ENCODE peak calls at places on chromosome 17, in eight cellular contexts. J is right atrium auricular region, C is retinal pigment epithelial cell, B is prostate gland, U is IMR-90, G is Panc1, F is suprapubic skin, D is colonic mucosa. S is an unnamed sample.
A peak's percentile ranks its signal among the peaks of the same experiment; 100 is the strongest.

GRCh38 chr17:65604070-65604469 is 42.6 kb upstream of the AXIN2 start:
- DNase-seq in J (no peak), C (no peak), B (no peak), U (peak; percentile 9), G (no peak), F (no peak), D (no peak), S (no peak)

GRCh38 chr17:71398706-71399620 is 721.9 kb upstream of the SOX9 start:
- DNase-seq in J (no peak), C (no peak), B (no peak), U (no peak), G (no peak), F (no peak), D (no peak), S (no peak)

GRCh38 chr17:47210105-47210504 is 957 bp downstream of the MYL4 start:
- DNase-seq in J (no peak), C (no peak), B (no peak), U (no peak), G (no peak), F (no peak), D (no peak), S (no peak)

GRCh38 chr17:72376486-72377345 is 255.9 kb downstream of the SOX9 start:
- DNase-seq in J (no peak), C (no peak), B (no peak), U (peak; percentile 48), G (no peak), F (no peak), D (no peak), S (no peak)

GRCh38 chr17:76076100-76076764 is 1.7 kb downstream of the GALR2 start:
- DNase-seq in J (no peak), C (no peak), B (no peak), U (no peak), G (no peak), F (no peak), D (no peak), S (no peak)

GRCh38 chr17:42653179-42654124 is 5.6 kb upstream of the TUBG2 start:
- DNase-seq in J (peak; percentile 72), C (no peak), B (peak; percentile 49), U (peak; percentile 54), G (no peak), F (peak; percentile 77), D (peak; percentile 54), S (no peak)

GRCh38 chr17:35627417-35627816 is 40.3 kb downstream of the AP2B1 start:
- DNase-seq in J (no peak), C (no peak), B (no peak), U (no peak), G (no peak), F (no peak), D (no peak), S (no peak)

GRCh38 chr17:35076874-35077273 is 13.4 kb upstream of the RFFL start:
- DNase-seq in J (no peak), C (no peak), B (no peak), U (no peak), G (no peak), F (no peak), D (no peak), S (no peak)

GRCh38 chr17:44872131-44872768 is 24.6 kb downstream of the HIGD1B start:
- DNase-seq in J (peak; percentile 68), C (no peak), B (no peak), U (no peak), G (no peak), F (no peak), D (no peak), S (no peak)

GRCh38 chr17:36068524-36068923 is 4.5 kb downstream of the CCL18 start:
- DNase-seq in J (no peak), C (no peak), B (no peak), U (no peak), G (no peak), F (no peak), D (no peak), S (no peak)

GRCh38 chr17:70420876-70421445 is 251.6 kb downstream of the KCNJ2 start:
- DNase-seq in J (no peak), C (no peak), B (no peak), U (no peak), G (no peak), F (no peak), D (no peak), S (peak; percentile 4)

GRCh38 chr17:73189417-73190099 is 3.3 kb upstream of the COG1 start:
- DNase-seq in J (no peak), C (no peak), B (peak; percentile 47), U (peak; percentile 76), G (peak; percentile 36), F (no peak), D (no peak), S (no peak)

GRCh38 chr17:73262676-73263642 is 1.3 kb upstream of the CPSF4L start:
- DNase-seq in J (no peak), C (no peak), B (peak; percentile 21), U (no peak), G (no peak), F (no peak), D (no peak), S (no peak)

GRCh38 chr17:75693500-75694481 is 26.7 kb downstream of the SAP30BP start:
- DNase-seq in J (no peak), C (peak; percentile 94), B (peak; percentile 97), U (peak; percentile 56), G (no peak), F (peak; percentile 93), D (no peak), S (no peak)

GRCh38 chr17:1412185-1413110 is 12.4 kb upstream of the YWHAE start:
- DNase-seq in J (no peak), C (no peak), B (no peak), U (no peak), G (no peak), F (no peak), D (no peak), S (no peak)

GRCh38 chr17:7223375-7223774 is 3.6 kb downstream of the ACADVL start:
- DNase-seq in J (no peak), C (no peak), B (no peak), U (no peak), G (no peak), F (no peak), D (no peak), S (no peak)

GRCh38 chr17:63848834-63849689 is 6.6 kb upstream of the SMARCD2 start:
- DNase-seq in J (peak; percentile 95), C (peak; percentile 69), B (peak; percentile 80), U (peak; percentile 80), G (peak; percentile 60), F (peak; percentile 95), D (peak; percentile 90), S (no peak)

GRCh38 chr17:6456321-6456720 is 12.1 kb downstream of the PIMREG start:
- DNase-seq in J (no peak), C (no peak), B (no peak), U (no peak), G (no peak), F (no peak), D (peak; percentile 40), S (no peak)

GRCh38 chr17:41792835-41793748 is 6.6 kb upstream of the JUP start:
- DNase-seq in J (peak; percentile 76), C (no peak), B (peak; percentile 61), U (peak; percentile 60), G (no peak), F (peak; percentile 76), D (peak; percentile 86), S (no peak)

GRCh38 chr17:48441231-48441711 is 11.3 kb upstream of the SKAP1 start:
- DNase-seq in J (no peak), C (no peak), B (no peak), U (no peak), G (no peak), F (no peak), D (no peak), S (no peak)

GRCh38 chr17:65389426-65389825 is 172.0 kb downstream of the AXIN2 start:
- DNase-seq in J (no peak), C (no peak), B (no peak), U (peak; percentile 20), G (no peak), F (no peak), D (no peak), S (no peak)

GRCh38 chr17:82019905-82020873 is 2.5 kb downstream of the CENPX start:
- DNase-seq in J (no peak), C (no peak), B (no peak), U (peak; percentile 21), G (no peak), F (no peak), D (peak; percentile 76), S (no peak)

GRCh38 chr17:76337413-76337777 is 16.3 kb downstream of the PRPSAP1 start:
- DNase-seq in J (no peak), C (no peak), B (no peak), U (peak; percentile 18), G (no peak), F (no peak), D (no peak), S (no peak)

GRCh38 chr17:15351925-15352324 is 10.5 kb upstream of the TEKT3 start:
- DNase-seq in J (peak; percentile 64), C (no peak), B (no peak), U (peak; percentile 88), G (no peak), F (no peak), D (peak; percentile 49), S (no peak)

GRCh38 chr17:5537251-5537650 is 47.1 kb downstream of the NLRP1 start:
- DNase-seq in J (no peak), C (no peak), B (no peak), U (peak; percentile 36), G (no peak), F (no peak), D (no peak), S (no peak)

GRCh38 chr17:58235821-58236220 is 2.6 kb upstream of the LPO start:
- DNase-seq in J (no peak), C (no peak), B (no peak), U (no peak), G (no peak), F (no peak), D (no peak), S (no peak)

GRCh38 chr17:27878776-27879562 is 14.2 kb downstream of the LYRM9 start:
- DNase-seq in J (no peak), C (no peak), B (no peak), U (no peak), G (no peak), F (no peak), D (no peak), S (no peak)

GRCh38 chr17:78343433-78344201 is 16.3 kb downstream of the SOCS3 start:
- DNase-seq in J (no peak), C (no peak), B (no peak), U (no peak), G (no peak), F (no peak), D (peak; percentile 53), S (no peak)
- H3K4me3 ChIP-seq in J (no peak overlapping the region), C (no peak overlapping the region), B (no peak overlapping the region), U (no peak overlapping the region), G (no peak overlapping the region), F (no peak overlapping the region), D (no peak overlapping the region), S (no peak overlapping the region)

GRCh38 chr17:10603889-10604288 is 53.2 kb downstream of the MYH3 start:
- DNase-seq in J (no peak), C (no peak), B (no peak), U (no peak), G (no peak), F (no peak), D (no peak), S (no peak)
- TF ChIP-seq CTCF in J (no peak), C (no peak), B (no peak), U (no peak), G (no peak), F (no peak), D (no peak), S (no peak)

GRCh38 chr17:80478487-80479245 is 2.3 kb upstream of the NPTX1 start:
- DNase-seq in J (no peak), C (no peak), B (no peak), U (no peak), G (no peak), F (no peak), D (no peak), S (no peak)
- H3K4me3 ChIP-seq in J (no peak overlapping the region), C (no peak overlapping the region), B (peak overlapping the region; percentile 12), U (peak overlapping the region; percentile 47), G (no peak overlapping the region), F (peak overlapping the region; percentile 49), D (peak overlapping the region; percentile 10), S (peak overlapping the region; percentile 21)

GRCh38 chr17:9484789-9485188 is 90.8 kb downstream of the STX8 start:
- DNase-seq in J (no peak), C (peak; percentile 0), B (no peak), U (peak; percentile 45), G (no peak), F (no peak), D (no peak), S (no peak)
- TF ChIP-seq CTCF in J (no peak), C (no peak), B (no peak), U (no peak), G (no peak), F (no peak), D (no peak), S (no peak)